ENCODE peak calls at places on chromosomes 5 and 9, in four cellular contexts. O, Z, I and B are unnamed samples. For H3K9me3, the result is how much of the 10 kb centered on the place peaks cover.

GRCh38 chr9:100322954-100323536 is 29.7 kb downstream of the TEX10 start:
- DNase-seq in I (no peak), Z (no peak), O (no peak), B (no peak)

GRCh38 chr5:146894763-146895521 is 16.4 kb upstream of the PPP2R2B start:
- DNase-seq in Z (no peak), O (no peak), I (no peak), B (no peak)

GRCh38 chr9:95648225-95648624 is 131.5 kb upstream of the PTCH1 start:
- DNase-seq in O (no peak), Z (no peak), I (no peak), B (no peak)

GRCh38 chr9:137063311-137064026 is 6.9 kb downstream of the SAPCD2 start:
- DNase-seq in O (no peak), I (no peak), Z (no peak), B (no peak)

GRCh38 chr9:20823051-20823450 is 139.0 kb downstream of the FOCAD start:
- DNase-seq in O (no peak), Z (no peak), I (no peak), B (no peak)

GRCh38 chr9:110048976-110049698 is 158.8 kb downstream of the C9orf152 start:
- DNase-seq in I (peak), Z (peak), O (no peak), B (no peak)

GRCh38 chr5:67374378-67374777 is 177.8 kb upstream of the CD180 start:
- DNase-seq in Z (no peak), O (no peak), I (no peak), B (no peak)

GRCh38 chr5:111394580-111394979 is 117.8 kb downstream of the STARD4 start:
- DNase-seq in O (no peak), Z (no peak), I (no peak), B (no peak)

GRCh38 chr5:100444961-100445360 is 90.2 kb upstream of the FAM174A start:
- DNase-seq in I (no peak), O (no peak), Z (no peak), B (no peak)

GRCh38 chr5:134145779-134146581 is 30.8 kb downstream of the SKP1 start:
- DNase-seq in I (no peak), O (peak), Z (peak), B (no peak)

GRCh38 chr5:97071101-97071500 is 71.3 kb downstream of the LIX1 start:
- DNase-seq in Z (no peak), I (no peak), O (no peak), B (peak)

GRCh38 chr5:176642675-176643490 is 4.4 kb upstream of the TSPAN17 start:
- DNase-seq in Z (no peak), O (no peak), I (no peak), B (no peak)

GRCh38 chr5:58925627-58926545 is 343.0 kb downstream of the RAB3C start:
- DNase-seq in Z (no peak), I (no peak), O (no peak), B (no peak)

GRCh38 chr9:82397534-82397933 is 409.0 kb downstream of the SPATA31D1 start:
- DNase-seq in O (no peak), I (no peak), Z (no peak), B (no peak)

GRCh38 chr5:6347165-6347564 is 31.2 kb downstream of the MED10 start:
- DNase-seq in I (no peak), Z (no peak), O (no peak), B (no peak)

GRCh38 chr5:143775258-143775657 is 36.7 kb upstream of the HMHB1 start:
- DNase-seq in O (no peak), I (no peak), Z (no peak), B (no peak)

GRCh38 chr9:120873512-120873911 is 3.5 kb downstream of the PHF19 start:
- DNase-seq in O (no peak), I (peak), Z (no peak), B (no peak)

GRCh38 chr9:110728058-110728457 is 59.5 kb downstream of the MUSK start:
- DNase-seq in O (no peak), I (no peak), Z (no peak), B (no peak)

GRCh38 chr5:140157032-140157781 is 17.8 kb upstream of the CYSTM1 start:
- DNase-seq in I (peak), O (peak), Z (peak), B (peak)

GRCh38 chr5:172266676-172267092 is 16.9 kb downstream of the UBTD2 start:
- DNase-seq in I (no peak), O (no peak), Z (no peak), B (no peak)

GRCh38 chr5:165783024-165783423 is 2277.6 kb downstream of the MAT2B start:
- DNase-seq in Z (no peak), O (no peak), I (no peak), B (no peak)

GRCh38 chr9:81627481-81627880 is 61.9 kb downstream of the TLE1 start:
- DNase-seq in Z (no peak), O (no peak), I (no peak), B (no peak)

GRCh38 chr9:99400184-99400731 is 178.2 kb downstream of the SEC61B start:
- DNase-seq in I (peak), O (no peak), Z (no peak), B (no peak)

GRCh38 chr9:112299514-112299913 is 33.9 kb downstream of the PTBP3 start:
- DNase-seq in I (no peak), Z (no peak), O (no peak), B (no peak)

DNA sequence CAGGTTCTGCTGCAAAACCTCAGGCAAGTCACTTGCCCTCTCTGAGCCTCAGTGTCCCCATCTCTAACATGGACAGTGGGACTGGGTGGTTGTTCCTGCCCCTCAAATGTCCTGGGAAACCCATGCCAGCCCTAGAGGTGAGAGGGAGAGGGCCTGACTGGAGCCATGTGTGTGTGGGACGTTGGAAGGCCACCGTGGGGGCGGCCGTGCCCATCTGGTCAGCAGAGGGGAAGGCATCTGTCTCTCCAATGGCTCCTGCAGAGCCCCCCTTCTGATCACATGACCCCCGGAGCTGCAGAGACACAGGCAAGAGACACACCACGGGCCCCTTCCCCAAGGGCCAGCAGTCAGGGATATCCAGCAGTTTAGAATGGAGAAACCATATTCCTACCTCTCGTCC is 1.7 kb downstream of the DNM1 start:
- DNase-seq in I (no peak), Z (no peak), O (no peak), B (no peak)
- TF ChIP-seq CTCF in I (no peak), Z (no peak), O (no peak), B (no peak)

GRCh38 chr9:134993996-134994720 is 76.4 kb upstream of the FCN1 start:
- DNase-seq in O (no peak), Z (no peak), I (peak), B (no peak)

GRCh38 chr9:134995792-134996120 is 78.0 kb upstream of the FCN1 start:
- DNase-seq in I (peak), O (no peak), Z (no peak), B (no peak)

GRCh38 chr9:134994926-134995791 is 77.4 kb upstream of the FCN1 start:
- DNase-seq in I (peak), Z (no peak), O (no peak), B (no peak)

GRCh38 chr9:134993416-134993815 is 75.7 kb upstream of the FCN1 start:
- DNase-seq in Z (no peak), O (no peak), I (peak), B (no peak)

GRCh38 chr9:134996591-134997530 is 79.1 kb upstream of the FCN1 start:
- DNase-seq in I (peak), O (no peak), Z (no peak), B (no peak)
- H3K9me3 ChIP-seq in I (under half), O (under half), Z (under half), B (under half)

GRCh38 chr9:125745682-125746016 is 1.5 kb upstream of the PBX3 start:
- DNase-seq in O (no peak), Z (no peak), I (no peak), B (no peak)
- H3K4me3 ChIP-seq in O (no peak), Z (peak), I (peak), B (peak)

GRCh38 chr5:173302546-173303155 is 25.6 kb downstream of the STC2 start:
- DNase-seq in Z (no peak), O (no peak), I (peak), B (no peak)
- TF ChIP-seq CTCF in Z (no peak), O (no peak), I (no peak), B (no peak)

GRCh38 chr9:40926404-40927259 is 201.8 kb downstream of the FOXD4L6 start:
- DNase-seq in O (no peak), Z (no peak), I (no peak), B (no peak)
- H3K9me3 ChIP-seq in O (half or more), Z (half or more), I (half or more), B (under half)

GRCh38 chr9:12777149-12778010 is 2.6 kb downstream of the LURAP1L start:
- DNase-seq in Z (no peak), O (no peak), I (no peak), B (no peak)

GRCh38 chr9:12774861-12775367 is at the start of gene LURAP1L:
- DNase-seq in Z (peak), I (no peak), O (no peak), B (peak)

GRCh38 chr9:12776775-12777055 is 1.9 kb downstream of the LURAP1L start:
- DNase-seq in I (no peak), O (no peak), Z (no peak), B (no peak)

GRCh38 chr9:12775373-12775962 is 648 bp downstream of the LURAP1L start:
- DNase-seq in I (peak), Z (no peak), O (no peak), B (no peak)

DNA sequence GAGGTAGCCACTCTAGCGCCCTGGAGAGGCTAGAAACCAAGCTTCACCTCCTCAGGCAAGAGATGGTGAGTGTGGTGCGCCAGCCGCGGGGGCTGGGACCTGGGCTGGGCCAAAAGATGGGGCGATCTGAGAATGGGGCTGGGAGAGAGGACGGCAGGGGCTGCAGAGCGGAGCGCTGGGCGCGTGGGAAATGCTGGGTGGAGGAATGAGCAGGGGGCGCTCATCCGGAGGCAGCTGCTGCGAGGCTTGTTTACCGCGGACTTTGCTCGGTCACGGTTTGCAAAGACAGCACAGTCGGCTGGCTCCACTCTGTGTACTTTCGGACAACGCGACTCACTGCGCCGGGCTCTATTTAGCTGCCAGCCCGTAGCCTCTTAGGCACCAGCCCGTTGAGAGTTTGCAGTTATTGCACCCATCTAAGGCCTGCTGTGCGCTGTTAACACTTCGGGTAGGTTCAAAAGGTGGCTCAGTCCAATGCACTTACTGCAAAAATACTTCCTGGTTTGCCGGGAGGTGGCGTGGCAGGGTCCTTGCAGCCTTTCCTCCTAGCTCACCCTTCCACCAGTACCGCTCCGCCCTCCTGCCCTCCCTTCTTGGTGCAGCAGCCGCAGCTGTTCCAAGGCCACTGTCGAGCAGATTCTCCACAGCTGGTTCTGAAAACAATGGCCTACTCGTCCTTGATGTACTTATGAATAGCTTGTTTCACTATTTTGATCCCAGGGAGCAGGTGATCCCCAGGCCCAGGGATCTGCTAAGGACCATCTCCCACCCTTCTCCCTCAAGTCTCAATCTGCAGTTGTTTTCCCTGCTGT is 1.3 kb downstream of the LURAP1L start:
- DNase-seq in Z (peak), O (peak), I (peak), B (peak)
- H3K4me3 ChIP-seq in Z (peak), O (peak), I (peak), B (peak)

GRCh38 chr5:180390441-180391190 is 37.5 kb upstream of the GFPT2 start:
- DNase-seq in I (no peak), Z (no peak), O (no peak), B (no peak)
- TF ChIP-seq CTCF in I (no peak), Z (no peak), O (no peak), B (no peak)